ENCODE peak calls at places on chromosome 1, in seven cellular contexts. X is WTC11, T is K562, Y is HepG2, S is HEK293T, C is H1, A is GM12878. K is an unnamed sample.
A peak's percentile ranks its signal among the peaks of the same experiment; 100 is the strongest.

GRCh38 chr1:85992756-85993155 is 163.8 kb downstream of the COL24A1 start:
- DNase-seq in A (no peak), T (no peak), S (no peak), Y (no peak), C (no peak), X (no peak), K (no peak)

GRCh38 chr1:117631361-117631760 is 25.5 kb downstream of the TENT5C start:
- DNase-seq in C (no peak), Y (no peak), S (no peak), X (no peak), T (no peak), A (no peak), K (no peak)

GRCh38 chr1:9996624-9997582 is at the start of gene RBP7:
- DNase-seq in C (peak; percentile 9), T (peak; percentile 71), Y (no peak), X (peak; percentile 56), S (peak; percentile 13), A (no peak), K (no peak)

GRCh38 chr1:224727851-224728250 is 111.7 kb downstream of the CNIH3 start:
- DNase-seq in S (no peak), X (no peak), C (no peak), A (no peak), Y (no peak), T (no peak), K (no peak)

GRCh38 chr1:11961230-11961629 is 19.0 kb upstream of the MFN2 start:
- DNase-seq in S (no peak), C (no peak), T (no peak), Y (peak; percentile 42), X (no peak), A (no peak), K (no peak)

GRCh38 chr1:20160034-20160433 is 20.9 kb downstream of the PLA2G2F start:
- DNase-seq in S (no peak), T (no peak), Y (no peak), X (no peak), C (no peak), A (no peak), K (peak; percentile 27)

GRCh38 chr1:197675475-197676324 is 99.6 kb downstream of the DENND1B start:
- DNase-seq in S (no peak), X (no peak), Y (no peak), A (no peak), T (no peak), C (no peak), K (no peak)

GRCh38 chr1:180386740-180387367 is 115.5 kb downstream of the ACBD6 start:
- DNase-seq in A (no peak), X (no peak), T (no peak), C (no peak), Y (no peak), S (no peak), K (no peak)

GRCh38 chr1:145978477-145978859 is 14.0 kb downstream of the POLR3GL start:
- DNase-seq in T (no peak), Y (no peak), C (no peak), X (no peak), A (no peak), S (no peak), K (no peak)

GRCh38 chr1:208219098-208219658 is 25.0 kb downstream of the PLXNA2 start:
- DNase-seq in X (no peak), C (no peak), T (peak; percentile 48), A (no peak), S (no peak), Y (no peak), K (no peak)

GRCh38 chr1:180255538-180256352 is 25.7 kb downstream of the LHX4 start:
- DNase-seq in C (no peak), S (no peak), A (no peak), T (no peak), X (no peak), Y (no peak), K (no peak)

GRCh38 chr1:80050085-80050484 is 1043.6 kb upstream of the ADGRL4 start:
- DNase-seq in A (no peak), S (no peak), C (no peak), T (no peak), X (no peak), Y (no peak), K (no peak)

GRCh38 chr1:110829955-110830553 is 42.9 kb upstream of the CD53 start:
- DNase-seq in X (peak; percentile 16), S (peak; percentile 52), Y (peak; percentile 54), A (peak; percentile 37), T (peak; percentile 67), C (peak; percentile 15), K (peak; percentile 45)

GRCh38 chr1:74623716-74624115 is 49.9 kb downstream of the ERICH3 start:
- DNase-seq in Y (no peak), T (no peak), C (no peak), X (no peak), S (no peak), A (no peak), K (no peak)

DNA sequence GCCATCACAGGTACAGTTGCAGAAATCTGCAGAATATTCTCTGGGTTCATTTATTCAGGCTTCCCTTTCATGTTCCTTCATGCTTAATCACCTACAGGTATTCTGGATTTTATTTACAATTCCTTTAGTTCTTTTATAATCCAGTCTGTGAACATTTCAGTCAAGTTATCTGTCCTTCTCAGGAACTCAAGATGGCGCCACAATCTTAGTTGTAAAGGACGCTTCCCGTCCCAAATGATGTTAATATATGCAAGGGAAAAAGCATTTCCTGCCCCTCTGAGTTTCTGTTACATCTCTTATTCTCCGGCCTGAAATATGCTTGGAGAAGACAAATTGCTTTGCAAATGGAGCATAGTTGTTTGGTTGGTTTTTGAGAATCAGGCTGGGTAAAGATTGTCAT is 19.3 kb downstream of the F3 start:
- DNase-seq in S (no peak), C (no peak), Y (no peak), A (no peak), T (no peak), X (no peak), K (peak; percentile 45)
- TF ChIP-seq SP1 in S (no peak), C (no peak), Y (no peak), A (no peak), T (no peak), X (no peak), K (no peak)

DNA sequence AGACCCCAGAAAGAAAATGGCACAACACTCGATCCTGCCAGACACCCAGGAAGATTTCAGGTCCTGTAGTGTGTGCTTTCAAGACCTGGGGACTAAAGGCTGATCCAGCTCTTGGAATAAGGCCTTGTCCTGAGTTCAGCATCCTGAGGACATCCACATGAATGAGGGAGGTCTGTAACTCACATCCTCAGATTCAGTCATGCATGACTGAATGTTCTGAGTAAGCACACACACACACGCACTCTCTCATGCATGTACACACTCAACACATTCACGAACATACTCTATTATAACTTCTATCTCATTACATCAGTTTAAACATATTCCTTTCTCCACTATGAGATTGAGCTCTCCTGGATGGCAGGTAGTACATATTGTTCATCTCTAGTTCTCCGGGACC is 273.4 kb upstream of the BEND5 start:
- DNase-seq in C (no peak), T (no peak), A (no peak), X (no peak), Y (no peak), S (no peak), K (no peak)
- TF ChIP-seq SP1 in C (no peak), T (no peak), A (no peak), X (no peak), Y (no peak), S (no peak), K (no peak)

DNA sequence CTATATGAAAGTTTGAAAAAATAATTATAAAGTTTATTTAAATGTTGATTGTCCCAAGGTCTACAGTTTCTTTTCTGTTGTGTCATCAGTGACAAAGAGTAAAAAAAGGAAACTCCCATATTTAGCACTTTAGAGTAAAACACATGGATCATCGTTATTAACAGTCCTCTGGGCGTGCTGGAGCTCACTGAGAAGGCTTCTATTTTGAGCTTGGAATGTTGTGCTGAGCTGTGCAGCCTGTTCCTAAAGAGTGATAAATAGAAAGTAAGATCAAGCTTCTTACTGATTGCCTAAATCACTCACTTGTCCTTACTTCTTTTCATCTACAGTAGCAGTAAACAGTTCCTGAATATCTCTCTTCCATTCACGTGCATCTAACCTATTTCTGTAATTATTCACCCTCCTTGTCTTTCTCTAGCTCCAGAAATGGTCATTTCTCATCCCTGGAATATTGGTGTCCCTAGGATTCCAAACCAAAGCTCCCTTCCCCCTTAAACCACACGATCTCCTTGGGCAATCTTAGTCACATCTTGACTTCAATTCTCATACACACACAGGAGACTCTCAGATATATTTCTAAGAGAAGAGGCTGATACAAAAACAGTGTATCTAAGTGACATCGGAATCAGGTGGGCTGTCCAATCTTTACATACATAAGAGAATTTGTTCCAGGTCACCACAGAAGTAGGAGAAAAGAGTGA is 11.9 kb downstream of the GBP5 start:
- DNase-seq in S (no peak), X (no peak), Y (no peak), A (no peak), T (no peak), C (no peak), K (no peak)
- TF ChIP-seq SP1 in S (no peak), X (no peak), Y (no peak), A (no peak), T (no peak), C (no peak), K (no peak)

GRCh38 chr1:204353213-204353910 is 6.4 kb downstream of the PLEKHA6 start:
- DNase-seq in A (no peak), X (no peak), Y (no peak), T (no peak), C (no peak), S (no peak), K (no peak)
- TF ChIP-seq SP1 in A (no peak), X (no peak), Y (no peak), T (no peak), C (no peak), S (no peak), K (no peak)

DNA sequence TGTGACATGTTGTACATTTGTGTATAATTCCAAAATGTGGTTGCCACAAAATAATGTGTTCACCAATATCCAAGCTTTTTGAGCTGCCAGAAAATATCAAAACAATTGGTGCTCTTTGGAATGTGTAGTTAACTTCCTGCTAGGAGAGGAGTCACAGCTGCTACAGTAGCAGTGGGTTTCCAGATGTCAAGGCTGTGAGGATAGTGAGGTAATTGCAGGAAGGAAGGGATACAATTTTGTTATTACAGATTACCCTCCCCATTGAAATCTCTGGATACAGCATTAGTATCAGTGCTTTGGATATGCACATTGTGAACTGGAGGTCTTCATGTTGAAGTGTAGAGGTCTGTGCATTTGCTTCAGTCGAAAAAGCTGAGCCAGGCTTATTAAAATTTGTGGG is 253.2 kb downstream of the PTPRC start:
- DNase-seq in Y (no peak), S (no peak), T (no peak), A (no peak), C (no peak), X (no peak), K (no peak)
- TF ChIP-seq SP1 in Y (no peak), S (no peak), T (no peak), A (no peak), C (no peak), X (no peak), K (no peak)